ENCODE peak calls at places on chromosome 19, in five cellular contexts. B is K562, T is H1, Q is IMR-90, N is HepG2. U is an unnamed sample.

GRCh38 chr19:47111081-47111589 is 2.4 kb downstream of the ZC3H4 start:
- DNase-seq in B (peak), T (no peak), Q (no peak), N (no peak), U (no peak)

GRCh38 chr19:55703790-55704215 is 28.8 kb downstream of the EPN1 start:
- DNase-seq in B (peak), T (peak), Q (no peak), N (no peak), U (no peak)

GRCh38 chr19:30479231-30479630 is 107.0 kb downstream of the ZNF536 start:
- DNase-seq in B (no peak), T (no peak), Q (no peak), N (no peak), U (no peak)

GRCh38 chr19:45445139-45445538 is 21.4 kb upstream of the ERCC1 start:
- DNase-seq in B (no peak), T (no peak), Q (no peak), N (no peak), U (no peak)

GRCh38 chr19:53158119-53158656 is 665 bp downstream of the ZNF347 start:
- DNase-seq in B (peak), T (no peak), Q (peak), N (no peak), U (no peak)

GRCh38 chr19:56155124-56155687 is 14.1 kb downstream of the ZNF444 start:
- DNase-seq in B (peak), T (no peak), Q (no peak), N (no peak), U (peak)

GRCh38 chr19:50248413-50248812 is 45.0 kb downstream of the MYH14 start:
- DNase-seq in B (no peak), T (no peak), Q (no peak), N (no peak), U (no peak)

GRCh38 chr19:51365211-51366049 is 758 bp downstream of the ETFB start:
- DNase-seq in B (peak), T (no peak), Q (peak), N (peak), U (peak)

GRCh38 chr19:50478901-50479715 is 2.5 kb upstream of the GARIN5A start:
- DNase-seq in B (peak), T (no peak), Q (peak), N (peak), U (peak)

GRCh38 chr19:3798137-3798536 is 12.0 kb upstream of the MATK start:
- DNase-seq in B (no peak), T (no peak), Q (no peak), N (no peak), U (no peak)

GRCh38 chr19:954672-955494 is 29.0 kb downstream of the ARID3A start:
- DNase-seq in B (peak), T (no peak), Q (no peak), N (no peak), U (no peak)

GRCh38 chr19:35040826-35041547 is 534 bp upstream of the HPN start:
- DNase-seq in B (peak), T (no peak), Q (no peak), N (peak), U (no peak)

GRCh38 chr19:17576758-17577532 is 21.5 kb downstream of the COLGALT1 start:
- DNase-seq in B (peak), T (peak), Q (no peak), N (no peak), U (peak)

GRCh38 chr19:50003810-50004419 is 21.3 kb downstream of the VRK3 start:
- DNase-seq in B (peak), T (no peak), Q (peak), N (no peak), U (peak)

GRCh38 chr19:41646589-41647204 is 19.8 kb upstream of the CEACAM4 start:
- DNase-seq in B (peak), T (no peak), Q (no peak), N (no peak), U (peak)

GRCh38 chr19:16671652-16672274 is 10.8 kb downstream of the TMEM38A start:
- DNase-seq in B (no peak), T (no peak), Q (no peak), N (no peak), U (no peak)

GRCh38 chr19:7931221-7932061 is 5.5 kb upstream of the CTXN1 start:
- DNase-seq in B (no peak), T (no peak), Q (no peak), N (no peak), U (no peak)

GRCh38 chr19:7932930-7933300 is 7.0 kb upstream of the CTXN1 start:
- DNase-seq in B (no peak), T (no peak), Q (no peak), N (no peak), U (no peak)

GRCh38 chr19:7932276-7932929 is 6.5 kb upstream of the CTXN1 start:
- DNase-seq in B (no peak), T (no peak), Q (no peak), N (no peak), U (no peak)

GRCh38 chr19:7928741-7929701 is 3.1 kb upstream of the CTXN1 start:
- DNase-seq in B (peak), T (no peak), Q (peak), N (peak), U (peak)

DNA sequence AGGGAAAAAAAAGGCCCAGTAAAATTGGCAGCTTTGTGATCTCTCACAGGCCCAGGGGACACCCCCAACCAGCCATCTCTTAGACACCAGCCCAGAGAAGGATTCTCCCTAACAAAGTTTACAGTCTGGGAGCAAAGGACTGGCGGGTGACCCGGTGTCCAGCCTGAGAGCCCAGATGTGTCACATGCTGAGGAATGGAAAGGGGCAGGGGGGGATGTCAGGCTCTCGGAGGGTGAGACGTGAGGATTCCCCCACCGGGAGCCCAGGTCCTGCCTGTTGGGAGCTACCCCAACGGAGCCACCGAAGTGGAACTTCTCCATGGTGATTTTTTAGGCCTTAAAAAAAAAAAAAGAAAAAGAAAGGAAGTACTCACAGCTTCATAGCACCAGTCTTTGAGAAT is 4.8 kb upstream of the CTXN1 start:
- DNase-seq in B (no peak), T (no peak), Q (no peak), N (no peak), U (no peak)
- TF ChIP-seq MAFK in B (no peak), T (no peak), Q (no peak), N (no peak), U (no peak)

GRCh38 chr19:18776288-18776594 is 14.9 kb downstream of the COMP start:
- DNase-seq in B (peak), T (no peak), Q (peak), N (no peak), U (no peak)
- TF ChIP-seq MAFK in B (no peak), T (no peak), Q (no peak), N (no peak), U (no peak)

GRCh38 chr19:6796278-6796677 is 23.8 kb downstream of the VAV1 start:
- DNase-seq in B (no peak), T (no peak), Q (no peak), N (no peak), U (no peak)
- TF ChIP-seq MAFK in B (no peak), T (no peak), Q (no peak), N (no peak), U (no peak)

GRCh38 chr19:6048808-6049405 is 61.4 kb downstream of the RFX2 start:
- DNase-seq in B (peak), T (no peak), Q (peak), N (peak), U (peak)

GRCh38 chr19:6048348-6048747 is 62.0 kb downstream of the RFX2 start:
- DNase-seq in B (no peak), T (no peak), Q (no peak), N (no peak), U (no peak)

GRCh38 chr19:6045108-6045507 is 65.2 kb downstream of the RFX2 start:
- DNase-seq in B (no peak), T (no peak), Q (no peak), N (no peak), U (no peak)

GRCh38 chr19:6047256-6047655 is 63.0 kb downstream of the RFX2 start:
- DNase-seq in B (no peak), T (no peak), Q (no peak), N (no peak), U (no peak)

GRCh38 chr19:6047741-6048231 is 62.5 kb downstream of the RFX2 start:
- DNase-seq in B (peak), T (no peak), Q (peak), N (peak), U (peak)
- TF ChIP-seq MAFK in B (no peak), T (no peak), Q (no peak), N (no peak), U (no peak)

GRCh38 chr19:40465025-40465780 is at the start of gene BLVRB:
- DNase-seq in B (no peak), T (no peak), Q (peak), N (peak), U (no peak)
- TF ChIP-seq MAFK in B (no peak), T (no peak), Q (no peak), N (no peak), U (no peak)

U was measured in A549.